ENCODE peak calls at places on chromosomes 2 and 18, in ten cellular contexts. E, M, R, V, W, C, Z, A, D and F are unnamed samples.

GRCh38 chr2:141490886-141491285 is 639.9 kb downstream of the LRP1B start:
- DNase-seq in E (no peak), M (no peak), R (no peak), V (no peak), W (no peak), C (no peak), Z (no peak), A (no peak), D (no peak), F (no peak)

GRCh38 chr2:13666582-13667414 is 950.1 kb downstream of the TRIB2 start:
- DNase-seq in E (no peak), M (no peak), R (no peak), V (no peak), W (no peak), C (no peak), Z (no peak), A (no peak), D (no peak), F (no peak)

GRCh38 chr18:48850891-48851302 is 99.9 kb downstream of the SMAD7 start:
- DNase-seq in E (no peak), M (peak), R (no peak), V (no peak), W (no peak), C (no peak), Z (no peak), A (peak), D (no peak), F (no peak)

GRCh38 chr18:60485207-60485606 is 112.6 kb upstream of the MC4R start:
- DNase-seq in E (no peak), M (no peak), R (no peak), V (no peak), W (no peak), C (no peak), Z (no peak), A (peak), D (no peak), F (no peak)

GRCh38 chr2:74495440-74495839 is 4.0 kb downstream of the LBX2 start:
- DNase-seq in E (no peak), M (no peak), R (no peak), V (no peak), W (no peak), C (no peak), Z (no peak), A (no peak), D (no peak), F (no peak)

GRCh38 chr2:239400000-239400831 is 604 bp downstream of the HDAC4 start:
- DNase-seq in E (no peak), M (peak), R (no peak), V (no peak), W (no peak), C (no peak), Z (no peak), A (no peak), D (no peak), F (no peak)

GRCh38 chr2:173417801-173418200 is 63.1 kb downstream of the CDCA7 start:
- DNase-seq in E (no peak), M (no peak), R (no peak), V (no peak), W (no peak), C (no peak), Z (no peak), A (no peak), D (no peak), F (no peak)

GRCh38 chr2:174217883-174218282 is 30.4 kb downstream of the OLA1 start:
- DNase-seq in E (no peak), M (no peak), R (no peak), V (no peak), W (no peak), C (no peak), Z (no peak), A (peak), D (no peak), F (no peak)

GRCh38 chr2:101725515-101726192 is 28.1 kb downstream of the MAP4K4 start:
- DNase-seq in E (no peak), M (peak), R (no peak), V (no peak), W (no peak), C (no peak), Z (no peak), A (no peak), D (no peak), F (no peak)

GRCh38 chr2:164617466-164617865 is 3.8 kb downstream of the GRB14 start:
- DNase-seq in E (no peak), M (no peak), R (no peak), V (no peak), W (no peak), C (no peak), Z (no peak), A (peak), D (no peak), F (no peak)

GRCh38 chr18:49980869-49981268 is 167.5 kb upstream of the ACAA2 start:
- DNase-seq in E (no peak), M (no peak), R (no peak), V (no peak), W (no peak), C (no peak), Z (no peak), A (no peak), D (no peak), F (no peak)

GRCh38 chr2:239723486-239724193 is 301.5 kb downstream of the NDUFA10 start:
- DNase-seq in E (no peak), M (peak), R (no peak), V (peak), W (no peak), C (peak), Z (no peak), A (no peak), D (no peak), F (no peak)

GRCh38 chr2:152384992-152385391 is 50.0 kb downstream of the FMNL2 start:
- DNase-seq in E (no peak), M (no peak), R (no peak), V (no peak), W (no peak), C (no peak), Z (no peak), A (no peak), D (no peak), F (no peak)

GRCh38 chr2:241629762-241630435 is 7.1 kb downstream of the THAP4 start:
- DNase-seq in E (no peak), M (no peak), R (no peak), V (no peak), W (no peak), C (no peak), Z (no peak), A (peak), D (no peak), F (peak)

GRCh38 chr2:43609304-43609883 is 13.6 kb upstream of the THADA start:
- DNase-seq in E (peak), M (peak), R (peak), V (peak), W (no peak), C (peak), Z (peak), A (peak), D (no peak), F (peak)

GRCh38 chr2:232207174-232207573 is 171.4 kb upstream of the ALPP start:
- DNase-seq in E (no peak), M (no peak), R (no peak), V (no peak), W (no peak), C (no peak), Z (no peak), A (peak), D (no peak), F (peak)

GRCh38 chr2:181104512-181105121 is 124.2 kb downstream of the UBE2E3 start:
- DNase-seq in E (peak), M (no peak), R (peak), V (no peak), W (no peak), C (no peak), Z (no peak), A (peak), D (peak), F (no peak)

GRCh38 chr2:177172034-177172880 is 40.3 kb upstream of the HNRNPA3 start:
- DNase-seq in E (no peak), M (no peak), R (no peak), V (no peak), W (peak), C (no peak), Z (no peak), A (peak), D (peak), F (no peak)

GRCh38 chr2:113011108-113011507 is 5.8 kb downstream of the IL36A start:
- DNase-seq in E (no peak), M (no peak), R (no peak), V (no peak), W (no peak), C (no peak), Z (no peak), A (no peak), D (no peak), F (no peak)

GRCh38 chr18:32355896-32356295 is 114.8 kb downstream of the GAREM1 start:
- DNase-seq in E (no peak), M (no peak), R (no peak), V (no peak), W (no peak), C (no peak), Z (no peak), A (peak), D (peak), F (no peak)

GRCh38 chr2:186457908-186458307 is 28.2 kb upstream of the ZC3H15 start:
- DNase-seq in E (no peak), M (no peak), R (no peak), V (no peak), W (no peak), C (no peak), Z (no peak), A (peak), D (no peak), F (no peak)

GRCh38 chr2:65299246-65299645 is 71.6 kb downstream of the ACTR2 start:
- DNase-seq in E (no peak), M (no peak), R (no peak), V (no peak), W (no peak), C (no peak), Z (no peak), A (peak), D (no peak), F (no peak)

GRCh38 chr18:435940-436339 is 64.6 kb downstream of the COLEC12 start:
- DNase-seq in E (no peak), M (no peak), R (no peak), V (no peak), W (no peak), C (no peak), Z (no peak), A (peak), D (no peak), F (no peak)

GRCh38 chr2:200448460-200448859 is 61.4 kb downstream of the KCTD18 start:
- DNase-seq in E (no peak), M (no peak), R (no peak), V (no peak), W (no peak), C (no peak), Z (no peak), A (no peak), D (no peak), F (no peak)

GRCh38 chr18:3211236-3211992 is 8.4 kb downstream of the MYOM1 start:
- DNase-seq in E (no peak), M (no peak), R (no peak), V (no peak), W (no peak), C (no peak), Z (no peak), A (peak), D (no peak), F (no peak)

GRCh38 chr2:159516241-159516758 is 100.0 kb downstream of the BAZ2B start:
- DNase-seq in E (no peak), M (peak), R (peak), V (no peak), W (peak), C (no peak), Z (no peak), A (peak), D (no peak), F (no peak)

GRCh38 chr2:109726666-109727270 is 67.3 kb upstream of the RGPD5 start:
- DNase-seq in E (no peak), M (no peak), R (no peak), V (no peak), W (no peak), C (peak), Z (peak), A (no peak), D (no peak), F (no peak)

GRCh38 chr18:3304832-3305231 is 42.9 kb downstream of the MYL12B start:
- DNase-seq in E (no peak), M (no peak), R (no peak), V (no peak), W (no peak), C (no peak), Z (no peak), A (peak), D (no peak), F (no peak)

GRCh38 chr2:197972017-197972416 is 167.6 kb downstream of the PLCL1 start:
- DNase-seq in E (peak), M (no peak), R (no peak), V (peak), W (no peak), C (peak), Z (peak), A (peak), D (peak), F (no peak)

GRCh38 chr2:98946875-98947274 is 10.8 kb upstream of the CRACDL start:
- DNase-seq in E (no peak), M (no peak), R (no peak), V (no peak), W (no peak), C (no peak), Z (no peak), A (no peak), D (no peak), F (no peak)

GRCh38 chr2:13819896-13820295 is 812.6 kb upstream of the LRATD1 start:
- DNase-seq in E (no peak), M (no peak), R (no peak), V (no peak), W (no peak), C (no peak), Z (no peak), A (no peak), D (no peak), F (no peak)

GRCh38 chr2:64414736-64415435 is 39.1 kb upstream of the LGALSL start:
- DNase-seq in E (no peak), M (no peak), R (no peak), V (no peak), W (no peak), C (no peak), Z (no peak), A (no peak), D (no peak), F (no peak)

GRCh38 chr2:40032650-40033319 is 253.7 kb upstream of the THUMPD2 start:
- DNase-seq in E (no peak), M (no peak), R (no peak), V (no peak), W (peak), C (no peak), Z (no peak), A (peak), D (no peak), F (no peak)

GRCh38 chr2:207121784-207122183 is 44.0 kb downstream of the KLF7 start:
- DNase-seq in E (no peak), M (no peak), R (no peak), V (no peak), W (no peak), C (peak), Z (no peak), A (peak), D (peak), F (peak)

GRCh38 chr2:17035010-17035409 is 369.4 kb upstream of the CYRIA start:
- DNase-seq in E (no peak), M (no peak), R (no peak), V (no peak), W (no peak), C (no peak), Z (no peak), A (peak), D (peak), F (no peak)

GRCh38 chr2:105576440-105577241 is 168.1 kb upstream of the NCK2 start:
- DNase-seq in E (no peak), M (peak), R (peak), V (no peak), W (no peak), C (peak), Z (no peak), A (peak), D (no peak), F (no peak)

GRCh38 chr18:48803951-48804855 is 146.6 kb downstream of the SMAD7 start:
- DNase-seq in E (no peak), M (no peak), R (no peak), V (peak), W (no peak), C (peak), Z (peak), A (no peak), D (no peak), F (no peak)

GRCh38 chr18:55488473-55488872 is 99.5 kb downstream of the TCF4 start:
- DNase-seq in E (no peak), M (peak), R (no peak), V (no peak), W (no peak), C (no peak), Z (no peak), A (no peak), D (no peak), F (no peak)

DNA sequence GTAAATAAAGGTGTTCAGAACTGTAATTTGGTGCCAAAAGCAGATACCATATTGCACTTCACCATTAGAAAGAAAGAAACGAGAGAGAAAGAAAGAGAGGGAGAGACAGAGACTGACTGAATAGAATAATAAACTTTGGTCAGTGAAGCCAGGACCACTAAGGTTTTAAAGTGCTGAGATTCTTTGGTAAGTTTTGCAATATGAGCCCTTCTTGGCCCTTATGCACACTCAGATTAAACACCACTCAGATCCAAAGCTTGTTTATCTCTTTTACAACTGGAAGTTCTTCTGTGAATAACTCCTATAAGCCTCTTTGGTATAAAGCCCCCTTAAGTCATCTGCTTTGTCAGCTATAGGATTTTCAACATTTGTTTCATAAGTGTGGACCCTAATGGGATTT is 40.9 kb downstream of the PID1 start:
- DNase-seq in E (no peak), M (no peak), R (no peak), V (no peak), W (no peak), C (no peak), Z (no peak), A (no peak), D (no peak), F (no peak)
- H3K27ac ChIP-seq in E (no peak), M (no peak), R (no peak), V (no peak), W (no peak), C (peak), Z (no peak), A (no peak), D (no peak), F (no peak)

DNA sequence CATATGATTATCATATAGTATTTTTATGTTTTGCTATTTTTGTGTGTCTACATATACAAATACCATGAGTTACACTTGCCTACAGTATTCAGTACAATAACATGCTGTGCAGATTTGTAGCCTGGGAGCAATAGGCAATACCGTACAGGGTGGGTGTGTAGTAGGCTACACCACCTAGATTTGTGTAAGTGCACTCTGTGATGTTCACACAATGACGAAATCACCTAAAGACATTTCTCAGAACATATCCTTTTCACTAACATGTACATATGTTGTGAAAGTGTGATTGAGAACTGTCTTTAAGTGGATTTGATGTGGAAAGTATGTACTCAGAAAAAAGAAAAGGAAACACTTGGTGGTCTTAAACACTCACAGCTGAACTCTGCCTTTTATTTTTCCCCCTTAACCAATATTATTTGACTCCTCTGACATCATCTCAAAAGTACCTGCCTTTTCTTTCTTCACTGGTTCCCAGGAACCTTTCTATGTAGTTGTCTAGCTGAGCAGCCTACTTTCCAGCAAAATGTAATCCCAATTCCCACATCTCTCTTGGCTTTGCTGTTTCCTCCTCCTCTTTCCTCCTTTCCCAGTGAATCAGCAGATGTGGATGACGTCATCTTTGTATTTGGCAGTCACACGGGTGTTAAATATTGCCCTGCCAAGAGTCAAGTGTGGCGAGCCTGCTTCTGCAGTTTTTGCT is 47.7 kb downstream of the OSBPL6 start:
- DNase-seq in E (peak), M (no peak), R (no peak), V (peak), W (peak), C (peak), Z (peak), A (peak), D (peak), F (peak)
- H3K27ac ChIP-seq in E (no peak), M (no peak), R (no peak), V (no peak), W (peak), C (no peak), Z (peak), A (no peak), D (peak), F (no peak)

DNA sequence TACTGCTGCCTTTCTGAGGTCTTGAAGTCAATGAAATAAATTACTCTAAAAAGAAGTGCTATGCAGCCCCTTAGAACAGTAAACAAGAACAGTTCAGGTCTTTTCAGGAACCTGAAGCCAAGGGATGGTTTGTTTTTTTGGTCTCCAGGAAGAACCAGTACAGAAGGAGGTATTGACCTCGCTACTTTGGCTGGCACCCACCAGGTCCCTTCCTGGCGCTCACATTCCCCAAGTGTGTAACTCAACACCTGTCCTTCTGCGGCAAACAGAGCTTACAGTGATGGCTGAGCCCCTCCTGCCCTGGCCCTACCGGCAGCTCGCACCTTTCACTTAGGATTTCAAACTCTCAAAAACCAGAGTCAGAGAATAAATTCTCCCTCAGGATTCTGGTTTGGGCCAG is 51.9 kb downstream of the SETBP1 start:
- DNase-seq in E (no peak), M (peak), R (no peak), V (no peak), W (no peak), C (no peak), Z (peak), A (no peak), D (no peak), F (peak)
- H3K27ac ChIP-seq in E (no peak), M (no peak), R (no peak), V (peak), W (peak), C (no peak), Z (peak), A (peak), D (no peak), F (peak)

GRCh38 chr2:25275575-25275965 is 66.2 kb downstream of the DNMT3A start:
- DNase-seq in E (no peak), M (no peak), R (no peak), V (no peak), W (no peak), C (no peak), Z (no peak), A (no peak), D (no peak), F (no peak)

GRCh38 chr2:25276569-25277465 is 64.9 kb downstream of the DNMT3A start:
- DNase-seq in E (no peak), M (peak), R (no peak), V (peak), W (no peak), C (peak), Z (peak), A (peak), D (no peak), F (peak)

GRCh38 chr2:25274868-25275574 is 66.7 kb downstream of the DNMT3A start:
- DNase-seq in E (no peak), M (no peak), R (no peak), V (no peak), W (no peak), C (no peak), Z (no peak), A (peak), D (no peak), F (no peak)

GRCh38 chr2:25270061-25270460 is 71.7 kb downstream of the DNMT3A start:
- DNase-seq in E (no peak), M (peak), R (no peak), V (no peak), W (no peak), C (no peak), Z (no peak), A (no peak), D (no peak), F (no peak)

GRCh38 chr2:25273985-25274550 is 67.7 kb downstream of the DNMT3A start:
- DNase-seq in E (no peak), M (no peak), R (no peak), V (no peak), W (no peak), C (no peak), Z (no peak), A (no peak), D (no peak), F (no peak)
- H3K27ac ChIP-seq in E (peak), M (no peak), R (no peak), V (peak), W (no peak), C (no peak), Z (peak), A (no peak), D (no peak), F (no peak)

GRCh38 chr18:65544701-65545100 is 206.1 kb upstream of the CDH7 start:
- DNase-seq in E (no peak), M (no peak), R (no peak), V (no peak), W (no peak), C (no peak), Z (no peak), A (no peak), D (no peak), F (no peak)
- H3K27ac ChIP-seq in E (no peak), M (no peak), R (no peak), V (no peak), W (no peak), C (no peak), Z (no peak), A (no peak), D (no peak), F (no peak)